ENCODE peak calls at places on chromosomes 1 and 21, in six cellular contexts. A is HTR-8/SVneo; W is NCI-H1436; R is MV-4-11; B is stimulated activated CD8-positive, alpha-beta memory T cell treated with anti-CD3 and anti-CD28 coated beads, Interleukin-15, amount 100 ng/mL, for 24 hours; V is M059J. C is an unnamed sample.

GRCh38 chr1:76018045-76018444 is 56.5 kb upstream of the ST6GALNAC3 start:
- DNase-seq in W (no peak), A (no peak), V (peak; percentile 34), R (no peak), B (no peak), C (no peak)

GRCh38 chr1:163191301-163191700 is 11.4 kb downstream of the RGS5 start:
- DNase-seq in A (no peak), V (no peak), R (peak; percentile 61), B (no peak), W (no peak), C (no peak)

GRCh38 chr1:171780583-171781166 is 785 bp upstream of the METTL13 start:
- DNase-seq in W (no peak), B (no peak), V (no peak), A (no peak), R (peak; percentile 43), C (no peak)

GRCh38 chr21:45408811-45409261 is 3.9 kb downstream of the COL18A1 start:
- DNase-seq in R (no peak), B (no peak), V (no peak), W (no peak), A (no peak), C (no peak)

GRCh38 chr1:231800071-231800470 is 173.5 kb downstream of the DISC1 start:
- DNase-seq in A (peak; percentile 64), V (peak; percentile 85), R (peak; percentile 28), B (no peak), W (no peak), C (no peak)

GRCh38 chr1:115266729-115267421 is 71.2 kb downstream of the NGF start:
- DNase-seq in B (no peak), A (no peak), W (no peak), V (no peak), R (no peak), C (no peak)

GRCh38 chr21:18744840-18745239 is 341.3 kb upstream of the TMPRSS15 start:
- DNase-seq in B (no peak), A (no peak), V (no peak), R (no peak), W (no peak), C (no peak)

GRCh38 chr1:2534775-2535387 is 4.8 kb upstream of the HES5 start:
- DNase-seq in A (peak; percentile 60), B (no peak), R (no peak), W (no peak), V (peak; percentile 74), C (no peak)

GRCh38 chr1:219927956-219928790 is at the start of gene SLC30A10:
- DNase-seq in V (no peak), W (peak; percentile 31), A (peak; percentile 41), B (no peak), R (no peak), C (no peak)

GRCh38 chr1:236209713-236210112 is 67.4 kb downstream of the GPR137B start:
- DNase-seq in A (no peak), B (no peak), R (no peak), W (no peak), V (no peak), C (no peak)

GRCh38 chr1:156508205-156508954 is 7.8 kb upstream of the MEF2D start:
- DNase-seq in R (peak; percentile 67), B (no peak), A (no peak), V (peak; percentile 84), W (no peak), C (no peak)

GRCh38 chr1:85275701-85276289 is 637 bp downstream of the BCL10 start:
- DNase-seq in W (no peak), V (no peak), R (no peak), B (no peak), A (no peak), C (no peak)

GRCh38 chr1:200510228-200510623 is 100.4 kb upstream of the ZNF281 start:
- DNase-seq in R (peak; percentile 56), W (peak; percentile 87), A (peak; percentile 84), V (peak; percentile 83), B (peak; percentile 18), C (peak; percentile 72)

GRCh38 chr1:187384504-187384903 is 555.8 kb downstream of the PLA2G4A start:
- DNase-seq in W (no peak), B (no peak), R (no peak), A (no peak), V (no peak), C (no peak)

GRCh38 chr1:10771789-10772188 is 24.7 kb downstream of the CASZ1 start:
- DNase-seq in R (no peak), V (no peak), W (no peak), B (no peak), A (no peak), C (no peak)

GRCh38 chr1:168082008-168082876 is 54.5 kb downstream of the GPR161 start:
- DNase-seq in B (peak; percentile 21), V (peak; percentile 76), A (peak; percentile 87), W (peak; percentile 58), R (peak; percentile 56), C (peak; percentile 83)

GRCh38 chr1:212656730-212657129 is 42.9 kb downstream of the BATF3 start:
- DNase-seq in V (peak; percentile 86), R (peak; percentile 47), W (no peak), B (no peak), A (no peak), C (peak; percentile 23)

GRCh38 chr1:220164517-220164916 is 70.6 kb downstream of the IARS2 start:
- DNase-seq in R (no peak), V (no peak), A (no peak), B (no peak), W (no peak), C (no peak)

GRCh38 chr1:62906428-62906886 is 122.5 kb downstream of the ATG4C start:
- DNase-seq in R (no peak), W (no peak), A (no peak), B (no peak), V (no peak), C (peak; percentile 42)

GRCh38 chr1:219304227-219305226 is 130.8 kb downstream of the LYPLAL1 start:
- DNase-seq in B (no peak), W (no peak), A (peak; percentile 65), R (no peak), V (peak; percentile 90), C (no peak)

GRCh38 chr21:45266518-45267389 is 20.9 kb downstream of the POFUT2 start:
- DNase-seq in R (peak; percentile 81), B (no peak), A (no peak), V (no peak), W (no peak), C (no peak)